ENCODE peak calls at places on chromosomes 1 and 21, in seven cellular contexts. One of them, this sample, is unnamed.

GRCh38 chr1:40808909-40809308 is 25.3 kb downstream of the KCNQ4 start:
- DNase-seq in fibroblast of lung: no peak
- DNase-seq in trophoblast cell: no peak
- DNase-seq in GM12878: no peak
- DNase-seq in IMR-90: no peak
- DNase-seq in neuronal stem cell: no peak
- DNase-seq in neural progenitor cell: no peak
- DNase-seq in this sample: no peak

GRCh38 chr1:226651732-226652105 is 87.4 kb downstream of the ITPKB start:
- DNase-seq in fibroblast of lung: no peak
- DNase-seq in trophoblast cell: no peak
- DNase-seq in GM12878: no peak
- DNase-seq in IMR-90: no peak
- DNase-seq in neuronal stem cell: no peak
- DNase-seq in neural progenitor cell: no peak
- DNase-seq in this sample: no peak

GRCh38 chr1:27563407-27564263 is 40.3 kb downstream of the AHDC1 start:
- DNase-seq in fibroblast of lung: peak; percentile 56
- DNase-seq in trophoblast cell: peak; percentile 50
- DNase-seq in GM12878: no peak
- DNase-seq in IMR-90: peak; percentile 46
- DNase-seq in neuronal stem cell: no peak
- DNase-seq in neural progenitor cell: no peak
- DNase-seq in this sample: peak; percentile 78

GRCh38 chr1:15062479-15063099 is 91.0 kb upstream of the TMEM51 start:
- DNase-seq in fibroblast of lung: no peak
- DNase-seq in trophoblast cell: peak; percentile 41
- DNase-seq in GM12878: no peak
- DNase-seq in IMR-90: no peak
- DNase-seq in neuronal stem cell: no peak
- DNase-seq in neural progenitor cell: peak; percentile 39
- DNase-seq in this sample: no peak

GRCh38 chr1:17686258-17686657 is 68.9 kb upstream of the ACTL8 start:
- DNase-seq in fibroblast of lung: no peak
- DNase-seq in trophoblast cell: no peak
- DNase-seq in GM12878: no peak
- DNase-seq in IMR-90: no peak
- DNase-seq in neuronal stem cell: no peak
- DNase-seq in neural progenitor cell: no peak
- DNase-seq in this sample: no peak

GRCh38 chr1:20234761-20235540 is 48.6 kb upstream of the PLA2G2C start:
- DNase-seq in fibroblast of lung: peak; percentile 32
- DNase-seq in trophoblast cell: peak; percentile 47
- DNase-seq in GM12878: no peak
- DNase-seq in IMR-90: no peak
- DNase-seq in neuronal stem cell: no peak
- DNase-seq in neural progenitor cell: no peak
- DNase-seq in this sample: no peak

GRCh38 chr1:118360817-118361216 is 175.8 kb upstream of the SPAG17 start:
- DNase-seq in fibroblast of lung: peak; percentile 72
- DNase-seq in trophoblast cell: no peak
- DNase-seq in GM12878: no peak
- DNase-seq in IMR-90: peak; percentile 29
- DNase-seq in neuronal stem cell: no peak
- DNase-seq in neural progenitor cell: no peak
- DNase-seq in this sample: peak; percentile 70

GRCh38 chr1:15176120-15176519 is 22.6 kb downstream of the TMEM51 start:
- DNase-seq in fibroblast of lung: no peak
- DNase-seq in trophoblast cell: no peak
- DNase-seq in GM12878: peak; percentile 42
- DNase-seq in IMR-90: no peak
- DNase-seq in neuronal stem cell: no peak
- DNase-seq in neural progenitor cell: no peak
- DNase-seq in this sample: no peak

GRCh38 chr1:33300673-33301072 is 20.2 kb downstream of the A3GALT2 start:
- DNase-seq in fibroblast of lung: peak; percentile 73
- DNase-seq in trophoblast cell: no peak
- DNase-seq in GM12878: no peak
- DNase-seq in IMR-90: peak; percentile 86
- DNase-seq in neuronal stem cell: no peak
- DNase-seq in neural progenitor cell: no peak
- DNase-seq in this sample: peak; percentile 88

GRCh38 chr1:26336477-26337205 is 17.3 kb downstream of the CRYBG2 start:
- DNase-seq in fibroblast of lung: no peak
- DNase-seq in trophoblast cell: peak; percentile 72
- DNase-seq in GM12878: no peak
- DNase-seq in IMR-90: no peak
- DNase-seq in neuronal stem cell: peak; percentile 72
- DNase-seq in neural progenitor cell: peak; percentile 91
- DNase-seq in this sample: peak; percentile 45

GRCh38 chr1:179548666-179549367 is 26.9 kb downstream of the NPHS2 start:
- DNase-seq in fibroblast of lung: no peak
- DNase-seq in trophoblast cell: peak; percentile 86
- DNase-seq in GM12878: no peak
- DNase-seq in IMR-90: no peak
- DNase-seq in neuronal stem cell: no peak
- DNase-seq in neural progenitor cell: no peak
- DNase-seq in this sample: no peak

GRCh38 chr1:204751883-204752687 is 66.5 kb upstream of the LRRN2 start:
- DNase-seq in fibroblast of lung: no peak
- DNase-seq in trophoblast cell: peak; percentile 65
- DNase-seq in GM12878: no peak
- DNase-seq in IMR-90: no peak
- DNase-seq in neuronal stem cell: no peak
- DNase-seq in neural progenitor cell: peak; percentile 57
- DNase-seq in this sample: no peak

GRCh38 chr1:22792396-22793171 is 81.9 kb downstream of the EPHB2 start:
- DNase-seq in fibroblast of lung: no peak
- DNase-seq in trophoblast cell: peak; percentile 47
- DNase-seq in GM12878: no peak
- DNase-seq in IMR-90: no peak
- DNase-seq in neuronal stem cell: no peak
- DNase-seq in neural progenitor cell: no peak
- DNase-seq in this sample: no peak

GRCh38 chr1:20078166-20078565 is 8.2 kb downstream of the PLA2G5 start:
- DNase-seq in fibroblast of lung: no peak
- DNase-seq in trophoblast cell: no peak
- DNase-seq in GM12878: peak; percentile 72
- DNase-seq in IMR-90: no peak
- DNase-seq in neuronal stem cell: no peak
- DNase-seq in neural progenitor cell: no peak
- DNase-seq in this sample: no peak

GRCh38 chr1:6447818-6448748 is 17.9 kb downstream of the TNFRSF25 start:
- DNase-seq in fibroblast of lung: no peak
- DNase-seq in trophoblast cell: no peak
- DNase-seq in GM12878: no peak
- DNase-seq in IMR-90: no peak
- DNase-seq in neuronal stem cell: no peak
- DNase-seq in neural progenitor cell: peak; percentile 82
- DNase-seq in this sample: no peak

GRCh38 chr1:16718908-16719533 is 21.3 kb upstream of the RNU1-4 start:
- DNase-seq in fibroblast of lung: no peak
- DNase-seq in trophoblast cell: no peak
- DNase-seq in GM12878: no peak
- DNase-seq in IMR-90: no peak
- DNase-seq in neuronal stem cell: no peak
- DNase-seq in neural progenitor cell: peak; percentile 1
- DNase-seq in this sample: no peak

GRCh38 chr1:60281360-60281932 is 207.9 kb upstream of the C1orf87 start:
- DNase-seq in fibroblast of lung: peak; percentile 81
- DNase-seq in trophoblast cell: peak; percentile 76
- DNase-seq in GM12878: peak; percentile 1
- DNase-seq in IMR-90: peak; percentile 30
- DNase-seq in neuronal stem cell: peak; percentile 61
- DNase-seq in neural progenitor cell: peak; percentile 86
- DNase-seq in this sample: peak; percentile 82

GRCh38 chr1:46512792-46513190 is 23.2 kb downstream of the DMBX1 start:
- DNase-seq in fibroblast of lung: no peak
- DNase-seq in trophoblast cell: no peak
- DNase-seq in GM12878: no peak
- DNase-seq in IMR-90: no peak
- DNase-seq in neuronal stem cell: no peak
- DNase-seq in neural progenitor cell: no peak
- DNase-seq in this sample: no peak

GRCh38 chr1:95287078-95287477 is 53.1 kb downstream of the RWDD3 start:
- DNase-seq in fibroblast of lung: no peak
- DNase-seq in trophoblast cell: no peak
- DNase-seq in GM12878: no peak
- DNase-seq in IMR-90: no peak
- DNase-seq in neuronal stem cell: no peak
- DNase-seq in neural progenitor cell: peak; percentile 38
- DNase-seq in this sample: no peak

GRCh38 chr1:12604114-12604874 is 13.7 kb downstream of the DHRS3 start:
- DNase-seq in fibroblast of lung: peak; percentile 100
- DNase-seq in trophoblast cell: peak; percentile 92
- DNase-seq in GM12878: no peak
- DNase-seq in IMR-90: peak; percentile 99
- DNase-seq in neuronal stem cell: no peak
- DNase-seq in neural progenitor cell: no peak
- DNase-seq in this sample: peak; percentile 96

GRCh38 chr1:179318501-179318900 is 24.9 kb downstream of the SOAT1 start:
- DNase-seq in fibroblast of lung: no peak
- DNase-seq in trophoblast cell: no peak
- DNase-seq in GM12878: no peak
- DNase-seq in IMR-90: no peak
- DNase-seq in neuronal stem cell: no peak
- DNase-seq in neural progenitor cell: no peak
- DNase-seq in this sample: no peak

GRCh38 chr1:6205849-6206845 is at the start of gene RNF207:
- DNase-seq in fibroblast of lung: peak; percentile 81
- DNase-seq in trophoblast cell: peak; percentile 94
- DNase-seq in GM12878: no peak
- DNase-seq in IMR-90: peak; percentile 47
- DNase-seq in neuronal stem cell: no peak
- DNase-seq in neural progenitor cell: peak; percentile 86
- DNase-seq in this sample: peak; percentile 81

GRCh38 chr1:211296396-211296795 is 30.2 kb upstream of the TRAF5 start:
- DNase-seq in fibroblast of lung: no peak
- DNase-seq in trophoblast cell: no peak
- DNase-seq in GM12878: no peak
- DNase-seq in IMR-90: no peak
- DNase-seq in neuronal stem cell: no peak
- DNase-seq in neural progenitor cell: no peak
- DNase-seq in this sample: no peak

GRCh38 chr1:211287218-211287617 is 28.1 kb downstream of the RCOR3 start:
- DNase-seq in fibroblast of lung: no peak
- DNase-seq in trophoblast cell: no peak
- DNase-seq in GM12878: no peak
- DNase-seq in IMR-90: no peak
- DNase-seq in neuronal stem cell: no peak
- DNase-seq in neural progenitor cell: no peak
- DNase-seq in this sample: no peak

GRCh38 chr1:211292411-211292810 is 33.2 kb downstream of the RCOR3 start:
- DNase-seq in fibroblast of lung: no peak
- DNase-seq in trophoblast cell: no peak
- DNase-seq in GM12878: no peak
- DNase-seq in IMR-90: no peak
- DNase-seq in neuronal stem cell: no peak
- DNase-seq in neural progenitor cell: no peak
- DNase-seq in this sample: no peak
- H3K36me3 ChIP-seq in fibroblast of lung: no peaks in the 10 kb centered on the region
- H3K36me3 ChIP-seq in trophoblast cell: peaks cover 4% of the 10 kb centered on the region
- H3K36me3 ChIP-seq in GM12878: peaks cover 25% of the 10 kb centered on the region
- H3K36me3 ChIP-seq in IMR-90: peaks cover 32% of the 10 kb centered on the region
- H3K36me3 ChIP-seq in neuronal stem cell: peaks cover 12% of the 10 kb centered on the region
- H3K36me3 ChIP-seq in neural progenitor cell: peaks cover 36% of the 10 kb centered on the region
- H3K36me3 ChIP-seq in this sample: peaks cover 74% of the 10 kb centered on the region

DNA sequence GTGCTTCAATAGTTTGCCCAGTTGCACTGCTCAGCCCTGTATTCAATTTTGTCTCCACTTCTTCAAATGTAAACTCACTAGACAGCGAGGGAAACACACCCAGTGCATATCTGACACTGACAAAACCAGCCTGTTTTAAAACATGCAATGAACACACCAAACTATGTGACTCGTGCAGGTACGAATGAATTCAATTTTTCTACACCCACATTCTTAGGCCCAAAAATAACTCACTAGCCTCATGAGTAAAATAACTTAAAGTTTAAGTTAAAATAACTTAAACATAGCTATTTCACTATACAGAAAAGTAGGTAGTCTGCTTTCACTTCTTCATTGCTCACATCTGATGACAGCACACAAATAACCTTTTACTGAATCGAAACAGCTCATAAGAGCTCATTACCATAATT is 21.1 kb downstream of the TTC13 start:
- DNase-seq in fibroblast of lung: no peak
- DNase-seq in trophoblast cell: no peak
- DNase-seq in GM12878: no peak
- DNase-seq in IMR-90: no peak
- DNase-seq in neuronal stem cell: no peak
- DNase-seq in neural progenitor cell: no peak
- DNase-seq in this sample: no peak
- H3K9ac ChIP-seq in fibroblast of lung: no peak overlapping the region
- H3K9ac ChIP-seq in trophoblast cell: no peak overlapping the region
- H3K9ac ChIP-seq in GM12878: peak overlapping the region; percentile 9
- H3K9ac ChIP-seq in IMR-90: no peak overlapping the region
- H3K9ac ChIP-seq in neuronal stem cell: no peak overlapping the region
- H3K9ac ChIP-seq in neural progenitor cell: no peak overlapping the region
- H3K9ac ChIP-seq in this sample: no peak overlapping the region

GRCh38 chr1:54335396-54336056 is 70.7 kb downstream of the SSBP3 start:
- DNase-seq in fibroblast of lung: peak; percentile 94
- DNase-seq in trophoblast cell: peak; percentile 47
- DNase-seq in GM12878: no peak
- DNase-seq in IMR-90: peak; percentile 95
- DNase-seq in neuronal stem cell: no peak
- DNase-seq in neural progenitor cell: no peak
- DNase-seq in this sample: peak; percentile 96
- H2AFZ ChIP-seq in fibroblast of lung: peak overlapping the region; percentile 65
- H2AFZ ChIP-seq in trophoblast cell: no peak overlapping the region
- H2AFZ ChIP-seq in GM12878: no peak overlapping the region
- H2AFZ ChIP-seq in IMR-90: peak overlapping the region; percentile 86
- H2AFZ ChIP-seq in neuronal stem cell: no peak overlapping the region
- H2AFZ ChIP-seq in neural progenitor cell: no peak overlapping the region
- H2AFZ ChIP-seq in this sample: peak overlapping the region; percentile 69

DNA sequence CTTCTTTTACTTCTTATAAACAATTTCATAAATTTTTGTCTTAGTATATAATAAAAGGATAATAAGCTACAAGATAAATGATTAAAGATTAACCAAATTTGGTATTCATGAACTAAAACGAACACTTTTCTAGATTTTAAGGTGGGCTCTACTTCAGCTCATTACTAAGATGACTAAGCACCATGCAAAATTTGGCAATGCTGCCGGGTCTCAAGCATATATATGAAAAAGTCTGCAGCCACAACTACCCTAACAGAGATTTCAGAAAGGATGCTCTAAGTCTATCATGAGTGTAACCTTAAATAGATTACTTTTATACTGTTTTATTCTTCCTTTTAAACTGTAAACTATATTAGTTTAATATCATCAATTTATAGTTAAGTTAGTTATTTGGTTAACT is 47.8 kb downstream of the BRWD1 start:
- DNase-seq in fibroblast of lung: no peak
- DNase-seq in trophoblast cell: no peak
- DNase-seq in GM12878: no peak
- DNase-seq in IMR-90: no peak
- DNase-seq in neuronal stem cell: no peak
- DNase-seq in neural progenitor cell: no peak
- DNase-seq in this sample: no peak
- H3K36me3 ChIP-seq in fibroblast of lung: no peaks in the 10 kb centered on the region
- H3K36me3 ChIP-seq in trophoblast cell: peaks cover 17% of the 10 kb centered on the region
- H3K36me3 ChIP-seq in GM12878: peaks cover 18% of the 10 kb centered on the region
- H3K36me3 ChIP-seq in IMR-90: peaks cover 33% of the 10 kb centered on the region
- H3K36me3 ChIP-seq in neuronal stem cell: peaks cover 12% of the 10 kb centered on the region
- H3K36me3 ChIP-seq in neural progenitor cell: peaks cover 47% of the 10 kb centered on the region
- H3K36me3 ChIP-seq in this sample: peaks cover 76% of the 10 kb centered on the region

This sample was measured in GM23248.